ENCODE peak calls at places on chromosomes 11 and 22, in eight cellular contexts. W, R, Y, P, G, F, Q and X are unnamed samples. For H3K36me3, the result is how much of the 10 kb centered on the place peaks cover.

GRCh38 chr11:67262731-67263675 is 3.3 kb upstream of the GRK2 start:
- DNase-seq in F (peak), G (no peak), Q (peak), W (no peak), Y (peak), R (peak), P (peak), X (peak)

GRCh38 chr11:15622231-15622890 is 507.6 kb downstream of the INSC start:
- DNase-seq in W (no peak), R (no peak), Y (no peak), P (no peak), G (no peak), F (peak), Q (no peak), X (no peak)

GRCh38 chr22:48091060-48091650 is 1328.7 kb downstream of the TBC1D22A start:
- DNase-seq in Y (no peak), G (no peak), F (peak), Q (no peak), P (no peak), R (no peak), W (no peak), X (no peak)

GRCh38 chr11:10654211-10655150 is 39.1 kb downstream of the IRAG1 start:
- DNase-seq in F (peak), Y (no peak), P (peak), Q (peak), W (no peak), G (no peak), R (peak), X (no peak)

GRCh38 chr11:1994121-1994520 is 3.5 kb downstream of the H19 start:
- DNase-seq in W (no peak), Q (no peak), R (no peak), P (no peak), G (no peak), F (no peak), Y (no peak), X (no peak)

GRCh38 chr11:46489668-46490560 is 98.3 kb upstream of the CHRM4 start:
- DNase-seq in W (no peak), Y (peak), P (peak), F (peak), Q (peak), R (peak), G (no peak), X (peak)

GRCh38 chr11:117686711-117687110 is 110.3 kb downstream of the DSCAML1 start:
- DNase-seq in R (no peak), F (no peak), W (no peak), Y (no peak), G (no peak), Q (no peak), P (no peak), X (no peak)

GRCh38 chr11:103465555-103466140 is 356.4 kb downstream of the DYNC2H1 start:
- DNase-seq in Q (no peak), R (peak), P (peak), W (no peak), Y (no peak), G (no peak), F (no peak), X (no peak)

GRCh38 chr11:92978226-92979111 is 9.0 kb downstream of the MTNR1B start:
- DNase-seq in Q (no peak), F (no peak), G (no peak), P (no peak), Y (no peak), R (peak), W (no peak), X (no peak)

GRCh38 chr11:126284829-126285228 is 1.9 kb downstream of the TIRAP start:
- DNase-seq in F (no peak), P (peak), Y (peak), Q (peak), R (peak), W (peak), G (no peak), X (peak)

GRCh38 chr11:36534276-36534675 is 24.2 kb upstream of the TRAF6 start:
- DNase-seq in F (no peak), Q (no peak), W (no peak), Y (no peak), G (no peak), P (no peak), R (no peak), X (no peak)

GRCh38 chr11:61890536-61891330 is 612 bp downstream of the FADS3 start:
- DNase-seq in Y (peak), W (no peak), P (no peak), R (peak), G (no peak), F (peak), Q (peak), X (peak)

GRCh38 chr11:47021965-47022364 is 85.4 kb downstream of the CSTPP1 start:
- DNase-seq in R (no peak), F (no peak), G (no peak), Q (no peak), W (no peak), Y (no peak), P (no peak), X (no peak)

GRCh38 chr11:46352063-46352841 is 5.0 kb downstream of the DGKZ start:
- DNase-seq in R (peak), W (no peak), G (no peak), F (peak), Q (peak), Y (peak), P (no peak), X (no peak)

GRCh38 chr11:134533511-134533910 is 121.5 kb upstream of the B3GAT1 start:
- DNase-seq in R (no peak), G (no peak), W (no peak), F (no peak), Y (no peak), Q (no peak), P (no peak), X (no peak)

GRCh38 chr11:87878373-87878779 is 296.9 kb downstream of the RAB38 start:
- DNase-seq in Y (no peak), F (no peak), R (peak), G (no peak), Q (peak), P (peak), W (no peak), X (peak)

GRCh38 chr22:37546436-37547248 is 13.6 kb upstream of the CDC42EP1 start:
- DNase-seq in Q (peak), Y (no peak), G (no peak), P (no peak), F (peak), W (no peak), R (peak), X (peak)

GRCh38 chr22:24086310-24086709 is 75.2 kb downstream of the CABIN1 start:
- DNase-seq in F (no peak), R (no peak), Q (no peak), G (no peak), P (no peak), W (no peak), Y (no peak), X (no peak)

GRCh38 chr22:24090581-24090980 is 79.5 kb downstream of the CABIN1 start:
- DNase-seq in Q (no peak), G (no peak), R (no peak), F (no peak), W (no peak), Y (no peak), P (no peak), X (no peak)

GRCh38 chr22:24087071-24087795 is 76.1 kb downstream of the CABIN1 start:
- DNase-seq in W (no peak), G (no peak), Q (no peak), F (no peak), P (no peak), R (no peak), Y (no peak), X (no peak)

GRCh38 chr22:24089951-24090350 is 78.8 kb downstream of the CABIN1 start:
- DNase-seq in Q (no peak), Y (no peak), F (no peak), G (no peak), R (no peak), P (no peak), W (no peak), X (no peak)

GRCh38 chr22:24088796-24089195 is 77.7 kb downstream of the CABIN1 start:
- DNase-seq in Q (no peak), Y (no peak), W (no peak), R (peak), P (no peak), G (no peak), F (peak), X (no peak)
- TF ChIP-seq CTCF in Q (no peak), Y (no peak), W (no peak), R (peak), P (no peak), G (no peak), F (peak), X (no peak)

GRCh38 chr22:20809538-20810185 is 35.7 kb downstream of the SERPIND1 start:
- DNase-seq in R (no peak), Y (no peak), W (no peak), Q (no peak), P (no peak), F (no peak), G (no peak), X (no peak)
- H3K36me3 ChIP-seq in R (under half), Y (under half), W (under half), Q (under half), P (under half), F (half or more), G (half or more), X (under half)

GRCh38 chr11:122305426-122305825 is 189.4 kb upstream of the BLID start:
- DNase-seq in F (no peak), W (no peak), P (no peak), R (no peak), Q (no peak), G (no peak), Y (no peak), X (no peak)
- TF ChIP-seq CTCF in F (no peak), W (no peak), P (no peak), R (no peak), Q (no peak), G (no peak), Y (no peak), X (no peak)

GRCh38 chr11:113334183-113334582 is 19.8 kb downstream of the TTC12 start:
- DNase-seq in P (peak), W (no peak), Q (no peak), F (no peak), G (no peak), Y (no peak), R (no peak), X (no peak)
- H3K36me3 ChIP-seq in P (under half), W (under half), Q (under half), F (under half), G (under half), Y (under half), R (under half), X (under half)

GRCh38 chr11:45017329-45017728 is 66.6 kb upstream of the TP53I11 start:
- DNase-seq in P (no peak), G (no peak), R (no peak), W (no peak), F (peak), Y (no peak), Q (no peak), X (no peak)
- TF ChIP-seq CTCF in P (no peak), G (no peak), R (no peak), W (no peak), F (peak), Y (no peak), Q (no peak), X (no peak)

DNA sequence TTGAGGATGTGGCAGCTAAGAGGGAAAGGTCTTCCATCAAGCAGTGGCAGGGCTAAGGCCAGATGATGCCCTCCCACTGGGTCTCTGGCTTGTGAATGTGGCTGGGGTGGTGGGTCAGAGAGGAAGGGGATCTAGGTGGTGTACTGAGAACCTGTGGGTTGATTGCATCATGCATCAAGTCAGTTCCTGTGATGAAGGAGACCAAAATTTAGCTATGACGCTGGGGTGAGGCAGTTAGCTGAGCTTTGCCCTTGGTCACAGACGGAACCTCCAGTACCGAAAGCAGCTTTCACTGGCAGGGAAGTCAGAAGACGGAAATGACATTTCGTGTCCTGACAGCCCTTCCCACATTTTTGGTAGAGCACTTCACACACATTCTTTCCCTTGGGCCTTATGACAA is 20.7 kb downstream of the ATG16L2 start:
- DNase-seq in Q (no peak), F (no peak), Y (no peak), R (no peak), P (no peak), G (no peak), W (no peak), X (no peak)
- H3K36me3 ChIP-seq in Q (under half), F (under half), Y (under half), R (under half), P (under half), G (under half), W (under half), X (under half)